ENCODE peak calls at places on chromosomes 3 and 15, in five cellular contexts. J is GM23338, X is uterus, H is adrenal gland, R is right lobe of liver. V is an unnamed sample.

GRCh38 chr3:145767909-145768308 is 393.1 kb downstream of the PLOD2 start:
- DNase-seq in J (peak), X (no peak), H (no peak), R (no peak), V (no peak)

GRCh38 chr3:32467333-32468070 is 35.1 kb downstream of the CMTM6 start:
- DNase-seq in J (peak), X (peak), H (peak), R (peak), V (peak)

GRCh38 chr3:65729973-65730372 is 308.7 kb downstream of the MAGI1 start:
- DNase-seq in J (no peak), X (no peak), H (no peak), R (no peak), V (no peak)

GRCh38 chr3:45553469-45553974 is 41.0 kb upstream of the LIMD1 start:
- DNase-seq in J (no peak), X (peak), H (peak), R (no peak), V (peak)

GRCh38 chr15:62099171-62099601 is 32.4 kb downstream of the C2CD4A start:
- DNase-seq in J (no peak), X (no peak), H (peak), R (no peak), V (no peak)

GRCh38 chr15:26867199-26868007 is 541 bp downstream of the GABRA5 start:
- DNase-seq in J (peak), X (no peak), H (no peak), R (no peak), V (no peak)

GRCh38 chr3:37493485-37494080 is 319.2 kb upstream of the LRRFIP2 start:
- DNase-seq in J (no peak), X (no peak), H (no peak), R (no peak), V (no peak)

GRCh38 chr3:129023909-129024308 is 22.8 kb downstream of the EFCC1 start:
- DNase-seq in J (no peak), X (no peak), H (no peak), R (no peak), V (peak)

GRCh38 chr15:97745481-97746071 is 214.9 kb upstream of the ARRDC4 start:
- DNase-seq in J (peak), X (no peak), H (peak), R (no peak), V (peak)

GRCh38 chr15:27669641-27670040 is 429.5 kb downstream of the OCA2 start:
- DNase-seq in J (no peak), X (no peak), H (no peak), R (no peak), V (no peak)

GRCh38 chr3:174620138-174620537 is 239.0 kb upstream of the NAALADL2 start:
- DNase-seq in J (peak), X (no peak), H (no peak), R (no peak), V (no peak)
- TF ChIP-seq CTCF in J (no peak), X (no peak), H (peak), R (peak), V (no peak)

GRCh38 chr3:11288786-11289637 is 16.8 kb downstream of the ATG7 start:
- DNase-seq in J (no peak), X (no peak), H (no peak), R (no peak), V (peak)
- H3K4me3 ChIP-seq in J (no peak), X (no peak), H (no peak), R (no peak), V (peak)

DNA sequence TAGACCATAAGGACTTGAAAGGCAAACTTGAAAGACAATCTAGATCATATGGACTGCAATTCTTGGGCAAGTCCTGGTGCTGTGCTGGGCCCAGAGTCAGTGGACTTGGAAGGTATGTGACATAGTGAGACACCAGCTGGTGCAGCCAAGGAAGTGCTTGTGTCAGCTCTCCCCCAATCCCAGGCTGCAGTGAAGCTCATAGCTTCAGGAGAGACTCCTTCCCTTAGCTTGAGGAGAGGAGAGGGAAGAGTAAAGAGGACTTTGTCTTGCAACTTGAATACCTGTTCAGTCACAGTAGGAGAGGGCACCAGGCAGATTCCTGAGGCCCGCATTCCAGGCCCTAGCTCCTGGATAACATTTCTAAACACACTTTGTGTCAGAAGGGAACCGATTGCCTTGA is 127.4 kb upstream of the ZPLD1 start:
- DNase-seq in J (peak), X (no peak), H (no peak), R (no peak), V (no peak)
- TF ChIP-seq CTCF in J (peak), X (no peak), H (no peak), R (no peak), V (no peak)

GRCh38 chr15:72184165-72184811 is 13.3 kb downstream of the GRAMD2A start:
- DNase-seq in J (peak), X (no peak), H (no peak), R (no peak), V (no peak)
- H3K4me3 ChIP-seq in J (peak), X (no peak), H (no peak), R (no peak), V (no peak)

GRCh38 chr3:69426905-69427304 is 41.0 kb upstream of the FRMD4B start:
- DNase-seq in J (no peak), X (no peak), H (no peak), R (no peak), V (no peak)
- TF ChIP-seq CTCF in J (no peak), X (no peak), H (no peak), R (peak), V (no peak)

GRCh38 chr3:142888099-142888483 is 792 bp downstream of the PCOLCE2 start:
- DNase-seq in J (peak), X (no peak), H (no peak), R (no peak), V (no peak)
- H3K4me3 ChIP-seq in J (peak), X (peak), H (no peak), R (peak), V (no peak)

DNA sequence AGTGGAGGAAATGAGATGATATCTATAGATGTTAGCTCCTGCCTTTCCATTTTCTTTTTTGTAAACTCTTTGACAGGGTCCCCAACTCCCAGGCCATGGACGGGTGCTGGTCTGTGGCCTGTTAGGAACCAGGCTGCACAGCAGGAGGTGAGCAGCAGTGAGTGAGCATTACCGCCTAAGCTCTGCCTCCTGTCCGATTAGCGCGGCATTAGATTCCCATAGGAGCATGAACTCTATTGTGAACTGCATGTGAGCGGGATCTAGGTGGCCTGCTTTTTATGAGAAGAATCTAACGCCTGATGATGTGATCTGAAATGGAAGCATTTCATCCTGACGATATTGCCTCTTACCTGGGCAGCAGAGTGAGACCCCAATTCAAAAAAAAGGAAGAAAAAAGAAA is 56.8 kb upstream of the CHD2 start:
- DNase-seq in J (no peak), X (no peak), H (no peak), R (no peak), V (no peak)
- TF ChIP-seq CTCF in J (no peak), X (no peak), H (no peak), R (no peak), V (no peak)

GRCh38 chr3:187975571-187976360 is 178.2 kb upstream of the LPP start:
- DNase-seq in J (no peak), X (no peak), H (no peak), R (no peak), V (no peak)

GRCh38 chr3:187973977-187974856 is 179.7 kb upstream of the LPP start:
- DNase-seq in J (no peak), X (no peak), H (no peak), R (no peak), V (no peak)

GRCh38 chr3:187972454-187972853 is 181.5 kb upstream of the LPP start:
- DNase-seq in J (no peak), X (no peak), H (no peak), R (no peak), V (no peak)

GRCh38 chr3:187976361-187976900 is 177.5 kb upstream of the LPP start:
- DNase-seq in J (no peak), X (no peak), H (no peak), R (no peak), V (no peak)

GRCh38 chr3:187974857-187975257 is 179.1 kb upstream of the LPP start:
- DNase-seq in J (no peak), X (no peak), H (no peak), R (no peak), V (no peak)
- H3K4me3 ChIP-seq in J (no peak), X (no peak), H (no peak), R (no peak), V (no peak)

GRCh38 chr3:146817705-146818104 is 212.6 kb upstream of the PLSCR5 start:
- DNase-seq in J (peak), X (no peak), H (no peak), R (no peak), V (no peak)

GRCh38 chr3:146818866-146819265 is 213.7 kb upstream of the PLSCR5 start:
- DNase-seq in J (no peak), X (no peak), H (no peak), R (no peak), V (no peak)

GRCh38 chr3:146814601-146815315 is 209.6 kb upstream of the PLSCR5 start:
- DNase-seq in J (peak), X (no peak), H (no peak), R (no peak), V (no peak)

GRCh38 chr3:146818301-146818700 is 213.2 kb upstream of the PLSCR5 start:
- DNase-seq in J (no peak), X (no peak), H (no peak), R (no peak), V (no peak)

GRCh38 chr3:146813496-146813895 is 208.3 kb upstream of the PLSCR5 start:
- DNase-seq in J (no peak), X (no peak), H (no peak), R (no peak), V (no peak)
- TF ChIP-seq CTCF in J (no peak), X (no peak), H (no peak), R (no peak), V (no peak)

V was measured in GM12865.